ENCODE peak calls at places on chromosomes 5 and 9, in seven cellular contexts. E is adipocyte, J is astrocyte, O is astrocyte of the cerebellum, C is upper lobe of left lung, I is testis, N is lower lobe of right lung. G is an unnamed sample.

GRCh38 chr9:112179816-112180215 is 4.7 kb upstream of the SUSD1 start:
- DNase-seq in E (peak; percentile 50), J (peak; percentile 46), O (no peak), C (no peak), I (peak; percentile 62), N (no peak), G (no peak)

GRCh38 chr5:140550147-140551079 is 3.0 kb downstream of the EIF4EBP3 start:
- DNase-seq in E (no peak), J (no peak), O (no peak), C (no peak), I (no peak), N (no peak), G (no peak)

GRCh38 chr9:111743275-111743674 is 51.5 kb downstream of the SHOC1 start:
- DNase-seq in E (peak; percentile 82), J (peak; percentile 73), O (no peak), C (no peak), I (no peak), N (no peak), G (no peak)

GRCh38 chr9:116190997-116191396 is 37.4 kb downstream of the PAPPA start:
- DNase-seq in E (peak; percentile 66), J (peak; percentile 73), O (no peak), C (no peak), I (no peak), N (no peak), G (no peak)

GRCh38 chr9:69027355-69028097 is 8.0 kb upstream of the FXN start:
- DNase-seq in E (peak; percentile 78), J (peak; percentile 16), O (no peak), C (no peak), I (peak; percentile 56), N (no peak), G (peak; percentile 33)

GRCh38 chr5:170386743-170387142 is 2.4 kb downstream of the KCNMB1 start:
- DNase-seq in E (no peak), J (no peak), O (no peak), C (no peak), I (no peak), N (no peak), G (no peak)

GRCh38 chr5:53037141-53037859 is 48.1 kb downstream of the ITGA2 start:
- DNase-seq in E (peak; percentile 69), J (peak; percentile 80), O (no peak), C (no peak), I (no peak), N (no peak), G (no peak)

GRCh38 chr5:54329731-54330709 is 19.6 kb upstream of the ARL15 start:
- DNase-seq in E (peak; percentile 89), J (peak; percentile 99), O (peak; percentile 40), C (no peak), I (no peak), N (no peak), G (no peak)

GRCh38 chr5:14838396-14839319 is 32.9 kb downstream of the ANKH start:
- DNase-seq in E (no peak), J (no peak), O (no peak), C (peak; percentile 67), I (no peak), N (no peak), G (no peak)

GRCh38 chr5:10671041-10672008 is 89.7 kb downstream of the DAP start:
- DNase-seq in E (peak; percentile 22), J (no peak), O (no peak), C (no peak), I (no peak), N (no peak), G (peak; percentile 6)

GRCh38 chr9:76916231-76916630 is 10.3 kb upstream of the PRUNE2 start:
- DNase-seq in E (no peak), J (no peak), O (no peak), C (no peak), I (no peak), N (no peak), G (no peak)

GRCh38 chr5:15263942-15264341 is 236.0 kb upstream of the FBXL7 start:
- DNase-seq in E (no peak), J (no peak), O (no peak), C (no peak), I (no peak), N (no peak), G (no peak)

GRCh38 chr9:124257865-124258764 is at the start of gene NEK6:
- DNase-seq in E (peak; percentile 75), J (peak; percentile 62), O (no peak), C (peak; percentile 93), I (no peak), N (peak; percentile 73), G (no peak)

GRCh38 chr5:55234171-55234700 is 828 bp upstream of the CCNO start:
- DNase-seq in E (peak; percentile 32), J (no peak), O (peak; percentile 4), C (no peak), I (peak; percentile 30), N (no peak), G (peak; percentile 14)

GRCh38 chr9:37916471-37917314 is 12.8 kb upstream of the SLC25A51 start:
- DNase-seq in E (no peak), J (no peak), O (no peak), C (no peak), I (peak; percentile 24), N (no peak), G (no peak)

GRCh38 chr9:38127271-38127839 is 58.3 kb upstream of the SHB start:
- DNase-seq in E (peak; percentile 7), J (no peak), O (no peak), C (no peak), I (no peak), N (no peak), G (peak; percentile 26)

GRCh38 chr5:24742334-24742733 is 97.6 kb upstream of the CDH10 start:
- DNase-seq in E (peak; percentile 20), J (peak; percentile 73), O (no peak), C (no peak), I (no peak), N (no peak), G (no peak)

GRCh38 chr5:32018476-32019436 is 155.4 kb downstream of the GOLPH3 start:
- DNase-seq in E (no peak), J (peak; percentile 22), O (no peak), C (no peak), I (no peak), N (no peak), G (no peak)

GRCh38 chr5:663436-664342 is 29.5 kb downstream of the TPPP start:
- DNase-seq in E (no peak), J (no peak), O (no peak), C (peak; percentile 68), I (no peak), N (peak; percentile 47), G (no peak)

DNA sequence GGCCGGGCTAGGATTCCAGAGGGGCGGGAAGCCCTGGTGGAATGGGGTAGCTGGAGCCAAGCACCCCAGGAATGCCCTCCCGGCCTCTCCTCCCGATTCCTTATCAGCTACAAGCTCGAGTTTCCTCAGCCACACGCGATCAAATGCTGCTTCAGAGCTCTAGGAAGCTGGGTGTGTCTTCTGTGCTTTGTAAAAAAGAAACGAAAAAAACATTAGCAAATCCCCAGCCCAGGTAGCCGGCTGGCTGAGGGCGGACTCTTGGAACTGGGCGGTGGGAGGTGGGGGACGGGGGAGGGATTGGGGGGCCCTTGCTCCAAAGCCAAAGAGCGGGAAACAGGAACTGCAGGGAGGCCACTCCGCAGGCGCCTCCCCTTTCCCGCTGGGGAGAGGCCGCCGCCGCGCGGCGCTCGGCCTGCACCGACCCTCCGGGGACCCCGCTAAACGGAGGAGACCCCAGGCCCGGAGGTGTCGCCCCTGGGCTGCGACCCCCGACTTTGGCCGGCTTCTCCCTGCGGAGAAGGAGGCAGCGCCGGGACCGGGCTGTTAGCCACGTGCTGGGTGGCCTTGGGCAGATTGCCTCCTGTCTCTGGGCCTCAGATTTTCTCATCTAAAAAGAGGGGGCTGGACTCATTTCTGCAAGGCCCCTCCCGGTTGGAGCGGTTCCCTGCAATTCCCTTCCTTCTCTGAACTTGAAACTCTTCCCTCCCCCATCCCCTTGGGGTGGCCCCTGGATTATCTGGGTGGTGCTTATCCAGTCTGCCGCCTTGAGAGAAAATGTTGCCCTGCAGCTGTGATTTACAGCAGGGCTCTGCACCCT is 40.9 kb upstream of the FABP6 start:
- DNase-seq in E (peak; percentile 79), J (peak; percentile 85), O (peak; percentile 40), C (peak; percentile 89), I (peak; percentile 96), N (peak; percentile 63), G (no peak)
- H3K4me3 ChIP-seq in E (peak overlapping the region; percentile 74), J (no peak overlapping the region), O (peak overlapping the region; percentile 31), C (peak overlapping the region; percentile 49), I (peak overlapping the region; percentile 53), N (peak overlapping the region; percentile 64), G (no peak overlapping the region)

GRCh38 chr9:93960971-93961841 is 6.1 kb upstream of the BARX1 start:
- DNase-seq in E (no peak), J (no peak), O (no peak), C (no peak), I (no peak), N (no peak), G (no peak)

GRCh38 chr9:93962561-93963440 is 7.6 kb upstream of the BARX1 start:
- DNase-seq in E (peak; percentile 98), J (peak; percentile 50), O (peak; percentile 73), C (no peak), I (peak; percentile 92), N (peak; percentile 85), G (peak; percentile 74)

GRCh38 chr9:93960221-93960970 is 5.2 kb upstream of the BARX1 start:
- DNase-seq in E (no peak), J (no peak), O (no peak), C (peak; percentile 86), I (no peak), N (no peak), G (no peak)

GRCh38 chr9:93963969-93964368 is 8.8 kb upstream of the BARX1 start:
- DNase-seq in E (no peak), J (no peak), O (no peak), C (no peak), I (no peak), N (no peak), G (no peak)

GRCh38 chr9:93962041-93962440 is 6.9 kb upstream of the BARX1 start:
- DNase-seq in E (no peak), J (no peak), O (no peak), C (no peak), I (no peak), N (no peak), G (no peak)
- H3K4me3 ChIP-seq in E (no peak overlapping the region), J (no peak overlapping the region), O (no peak overlapping the region), C (no peak overlapping the region), I (no peak overlapping the region), N (no peak overlapping the region), G (no peak overlapping the region)

GRCh38 chr5:17114715-17115599 is 102.5 kb upstream of the BASP1 start:
- DNase-seq in E (no peak), J (no peak), O (no peak), C (no peak), I (no peak), N (no peak), G (no peak)

GRCh38 chr5:17113174-17113941 is 104.1 kb upstream of the BASP1 start:
- DNase-seq in E (peak; percentile 83), J (peak; percentile 96), O (peak; percentile 95), C (no peak), I (no peak), N (no peak), G (no peak)

GRCh38 chr5:17118631-17119030 is 98.8 kb upstream of the BASP1 start:
- DNase-seq in E (peak; percentile 83), J (peak; percentile 94), O (peak; percentile 40), C (no peak), I (peak; percentile 54), N (peak; percentile 68), G (peak; percentile 36)

GRCh38 chr5:17120209-17120608 is 97.2 kb upstream of the BASP1 start:
- DNase-seq in E (no peak), J (no peak), O (no peak), C (no peak), I (no peak), N (no peak), G (no peak)

GRCh38 chr5:17114233-17114632 is 103.2 kb upstream of the BASP1 start:
- DNase-seq in E (no peak), J (no peak), O (no peak), C (no peak), I (no peak), N (no peak), G (no peak)
- H3K4me3 ChIP-seq in E (peak overlapping the region; percentile 28), J (peak overlapping the region; percentile 20), O (no peak overlapping the region), C (no peak overlapping the region), I (no peak overlapping the region), N (no peak overlapping the region), G (no peak overlapping the region)

GRCh38 chr5:174175869-174176268 is 130.4 kb downstream of the NSG2 start:
- DNase-seq in E (no peak), J (peak; percentile 34), O (peak; percentile 63), C (no peak), I (peak; percentile 46), N (no peak), G (no peak)
- H3K4me3 ChIP-seq in E (peak overlapping the region; percentile 59), J (no peak overlapping the region), O (peak overlapping the region; percentile 0), C (no peak overlapping the region), I (no peak overlapping the region), N (no peak overlapping the region), G (no peak overlapping the region)